ENCODE peak calls at places on chromosomes 2 and 18, in four cellular contexts. T is heart right ventricle, D is H9, K is fibroblast of lung. N is an unnamed sample. For H3K4me1, the result is how much of the 10 kb centered on the place peaks cover.

GRCh38 chr18:31965331-31965970 is 22.5 kb upstream of the TRAPPC8 start:
- DNase-seq in T (no peak), D (no peak), K (no peak), N (no peak)

GRCh38 chr18:29191263-29191662 is 1014.3 kb upstream of the CDH2 start:
- DNase-seq in T (no peak), D (peak), K (peak), N (no peak)

GRCh38 chr18:12645751-12646203 is 12.1 kb downstream of the SPIRE1 start:
- DNase-seq in T (peak), D (no peak), K (no peak), N (no peak)

GRCh38 chr2:44997948-44998347 is 11.3 kb downstream of the SIX2 start:
- DNase-seq in T (no peak), D (no peak), K (no peak), N (no peak)

GRCh38 chr18:944440-944839 is 39.8 kb downstream of the ADCYAP1 start:
- DNase-seq in T (no peak), D (no peak), K (peak), N (no peak)

GRCh38 chr2:12399244-12399643 is 317.5 kb upstream of the TRIB2 start:
- DNase-seq in T (no peak), D (no peak), K (no peak), N (no peak)

GRCh38 chr2:159362816-159363251 is 76.3 kb upstream of the WDSUB1 start:
- DNase-seq in T (no peak), D (no peak), K (peak), N (no peak)

GRCh38 chr18:55401638-55402191 is 186.3 kb downstream of the TCF4 start:
- DNase-seq in T (peak), D (peak), K (peak), N (no peak)

GRCh38 chr2:227706859-227707258 is 11.0 kb downstream of the SLC19A3 start:
- DNase-seq in T (no peak), D (no peak), K (no peak), N (no peak)

GRCh38 chr2:196876364-196876763 is 50.1 kb downstream of the PGAP1 start:
- DNase-seq in T (no peak), D (no peak), K (no peak), N (no peak)

GRCh38 chr2:38176619-38177021 is 100.7 kb upstream of the CYP1B1 start:
- DNase-seq in T (no peak), D (no peak), K (peak), N (no peak)

GRCh38 chr2:8779795-8780194 is 57.6 kb downstream of the KIDINS220 start:
- DNase-seq in T (no peak), D (no peak), K (no peak), N (no peak)

GRCh38 chr2:117980783-117981676 is 32.8 kb downstream of the CCDC93 start:
- DNase-seq in T (no peak), D (no peak), K (peak), N (no peak)

DNA sequence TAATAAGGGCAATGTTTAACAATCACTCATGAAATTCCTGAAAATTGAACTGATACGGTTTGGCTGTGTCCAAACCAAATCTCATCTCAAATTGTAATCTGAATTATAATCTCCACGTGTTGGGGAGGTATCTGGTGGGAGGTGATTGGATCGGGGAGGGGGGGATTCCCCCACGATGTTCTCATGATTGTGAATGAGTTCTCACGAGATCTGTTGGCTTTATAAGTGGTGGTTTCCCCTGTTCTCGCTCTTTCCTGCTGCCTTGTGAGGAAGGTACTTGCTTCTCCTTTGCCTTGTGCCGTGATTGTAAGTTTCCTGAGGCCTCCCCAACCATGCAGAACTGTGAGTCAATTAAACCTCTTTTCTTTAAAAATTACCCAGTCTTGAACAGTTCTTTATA is 34.0 kb upstream of the SKOR2 start:
- DNase-seq in T (no peak), D (no peak), K (no peak), N (no peak)
- H3K27ac ChIP-seq in T (no peak), D (no peak), K (no peak), N (no peak)

DNA sequence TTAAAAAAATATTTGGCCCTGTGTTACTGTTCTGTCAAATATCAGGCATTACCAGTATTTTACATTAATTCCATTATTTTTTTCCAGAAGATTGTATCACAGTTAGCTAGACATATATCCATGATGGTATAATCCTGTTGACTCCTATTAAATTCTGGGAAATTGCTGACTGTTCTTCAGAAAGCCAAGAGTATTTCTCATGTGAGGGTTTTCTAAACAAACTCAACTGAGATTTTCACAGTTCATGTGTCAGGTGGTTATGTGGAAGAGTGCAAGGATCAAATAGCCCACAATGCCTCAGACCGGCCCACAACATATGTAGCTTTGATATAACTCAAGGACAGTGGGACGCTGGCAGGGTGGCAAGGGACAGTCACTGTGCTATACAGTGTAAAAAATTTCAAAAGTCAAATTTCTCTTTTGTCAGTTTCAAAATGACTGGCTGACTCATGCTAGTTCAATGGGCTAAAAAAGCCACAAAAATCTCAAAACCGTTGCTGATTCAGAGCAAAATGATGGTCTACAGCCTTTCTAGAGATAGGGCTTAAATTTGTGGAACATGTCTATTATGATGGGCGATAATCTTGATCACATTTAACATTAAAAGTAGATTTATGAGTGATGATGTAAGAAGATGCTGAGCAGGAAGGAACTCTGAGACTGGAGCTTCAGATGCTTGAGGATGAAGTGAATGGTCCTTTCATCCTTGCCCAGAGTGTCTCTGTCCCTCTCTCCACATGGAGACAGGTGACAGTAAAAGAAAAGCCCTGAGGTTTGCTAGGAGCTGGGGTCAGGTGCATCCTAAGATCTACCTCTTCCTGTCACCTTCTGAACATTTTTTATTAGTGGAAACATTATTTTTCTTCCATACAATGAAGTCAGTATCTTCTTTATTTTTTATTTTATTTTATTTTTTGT is 175.8 kb upstream of the PIEZO2 start:
- DNase-seq in T (no peak), D (no peak), K (peak), N (no peak)
- H3K4me1 ChIP-seq in T (under half), D (under half), K (under half), N (under half)

GRCh38 chr2:126059379-126059778 is 596.6 kb upstream of the GYPC start:
- DNase-seq in T (no peak), D (peak), K (no peak), N (no peak)
- H3K27ac ChIP-seq in T (no peak), D (no peak), K (no peak), N (no peak)

DNA sequence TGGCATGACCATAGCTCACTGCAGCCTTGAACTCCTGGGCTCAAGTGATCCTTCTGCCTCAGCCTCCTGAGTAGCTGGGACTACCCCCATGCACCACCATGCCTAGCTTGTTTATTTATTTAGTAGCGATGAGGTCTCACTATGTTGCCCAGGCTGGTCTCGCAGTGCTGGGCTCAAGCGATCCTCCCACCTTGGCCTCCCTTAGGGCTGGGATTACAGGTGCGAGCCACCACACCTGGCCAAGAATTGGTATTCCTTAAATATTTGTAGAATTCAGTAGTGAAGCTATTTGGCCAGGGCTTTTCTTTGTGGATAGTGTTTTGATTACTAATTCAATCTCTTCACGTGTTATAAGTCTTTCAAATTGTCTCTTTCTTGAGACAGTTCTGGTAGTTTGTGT is 56.0 kb downstream of the ODC1 start:
- DNase-seq in T (no peak), D (no peak), K (no peak), N (no peak)
- H3K4me1 ChIP-seq in T (half or more), D (under half), K (under half), N (under half)

GRCh38 chr2:240450532-240451107 is 15.2 kb downstream of the GPC1 start:
- DNase-seq in T (peak), D (no peak), K (no peak), N (no peak)
- H3K27ac ChIP-seq in T (no peak), D (no peak), K (no peak), N (no peak)

GRCh38 chr2:85757860-85758259 is 4.1 kb downstream of the ATOH8 start:
- DNase-seq in T (no peak), D (no peak), K (no peak), N (no peak)

GRCh38 chr2:85756822-85757435 is 3.1 kb downstream of the ATOH8 start:
- DNase-seq in T (no peak), D (no peak), K (no peak), N (no peak)

GRCh38 chr2:85754313-85755095 is 713 bp downstream of the ATOH8 start:
- DNase-seq in T (peak), D (peak), K (peak), N (peak)

GRCh38 chr2:85755122-85756027 is 1.6 kb downstream of the ATOH8 start:
- DNase-seq in T (no peak), D (no peak), K (peak), N (no peak)

DNA sequence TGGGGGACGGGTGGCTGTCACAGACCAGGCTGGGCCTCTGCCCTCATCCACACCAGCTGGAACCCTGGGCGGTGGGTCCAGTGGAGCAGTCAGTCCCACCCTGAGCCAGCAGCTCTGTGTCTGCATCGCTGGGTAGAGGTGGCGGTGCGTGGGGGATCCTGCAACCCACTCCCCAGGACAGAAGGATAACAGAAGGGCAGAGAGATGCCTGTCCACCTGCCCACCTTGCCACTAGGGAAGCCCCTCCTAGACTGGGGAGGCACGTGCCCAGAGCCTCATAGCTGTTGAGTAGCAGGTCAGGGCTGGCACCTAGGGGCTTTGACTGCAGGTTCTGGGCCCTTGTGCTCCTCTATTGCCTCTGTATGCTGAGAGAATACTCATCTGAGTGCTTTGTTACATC is 2.4 kb downstream of the ATOH8 start:
- DNase-seq in T (no peak), D (no peak), K (no peak), N (no peak)
- H3K4me1 ChIP-seq in T (half or more), D (under half), K (under half), N (under half)